ENCODE peak calls at places on chromosomes 12 and 14, in ten cellular contexts. J, N, E, I, G, O, B, Y, X and F are unnamed samples. For H3K27me3, the result is how much of the 10 kb centered on the place peaks cover.

GRCh38 chr12:107340920-107341319 is 247.6 kb upstream of the CRY1 start:
- DNase-seq in J (peak), N (no peak), E (no peak), I (no peak), G (no peak), O (no peak), B (no peak), Y (no peak), X (no peak), F (no peak)

GRCh38 chr12:8993827-8994226 is 4.5 kb downstream of the KLRG1 start:
- DNase-seq in J (no peak), N (no peak), E (no peak), I (no peak), G (no peak), O (no peak), B (no peak), Y (no peak), X (no peak), F (no peak)

GRCh38 chr12:5191803-5192538 is 148.3 kb downstream of the KCNA5 start:
- DNase-seq in J (no peak), N (no peak), E (no peak), I (no peak), G (no peak), O (no peak), B (no peak), Y (no peak), X (no peak), F (no peak)

GRCh38 chr12:49622501-49623141 is 740 bp upstream of the PRPF40B start:
- DNase-seq in J (peak), N (no peak), E (no peak), I (no peak), G (peak), O (peak), B (peak), Y (no peak), X (peak), F (peak)

GRCh38 chr12:89370850-89371249 is 18.5 kb upstream of the DUSP6 start:
- DNase-seq in J (no peak), N (no peak), E (no peak), I (peak), G (no peak), O (no peak), B (peak), Y (no peak), X (no peak), F (no peak)

GRCh38 chr12:6264402-6265037 is 46.0 kb upstream of the PLEKHG6 start:
- DNase-seq in J (no peak), N (no peak), E (no peak), I (no peak), G (no peak), O (peak), B (no peak), Y (peak), X (peak), F (no peak)

GRCh38 chr14:23146423-23146910 is 27.4 kb upstream of the CEBPE start:
- DNase-seq in J (no peak), N (no peak), E (no peak), I (no peak), G (no peak), O (no peak), B (no peak), Y (no peak), X (no peak), F (no peak)

GRCh38 chr12:12749433-12749832 is 32.3 kb downstream of the CDKN1B start:
- DNase-seq in J (no peak), N (no peak), E (no peak), I (no peak), G (no peak), O (no peak), B (no peak), Y (no peak), X (peak), F (no peak)

GRCh38 chr12:108468149-108468968 is 46.7 kb upstream of the FICD start:
- DNase-seq in J (no peak), N (no peak), E (no peak), I (peak), G (no peak), O (no peak), B (peak), Y (no peak), X (no peak), F (no peak)

GRCh38 chr14:78593949-78594348 is 423.8 kb downstream of the NRXN3 start:
- DNase-seq in J (peak), N (no peak), E (no peak), I (no peak), G (no peak), O (no peak), B (no peak), Y (no peak), X (no peak), F (no peak)

GRCh38 chr12:54394281-54394719 is 9.8 kb upstream of the ZNF385A start:
- DNase-seq in J (no peak), N (no peak), E (no peak), I (peak), G (no peak), O (peak), B (peak), Y (no peak), X (peak), F (no peak)

GRCh38 chr12:55728185-55728931 is 451 bp downstream of the CD63 start:
- DNase-seq in J (peak), N (peak), E (no peak), I (peak), G (no peak), O (peak), B (peak), Y (peak), X (peak), F (no peak)

GRCh38 chr12:916240-916639 is 33.3 kb downstream of the RAD52 start:
- DNase-seq in J (peak), N (peak), E (no peak), I (no peak), G (peak), O (no peak), B (no peak), Y (no peak), X (peak), F (no peak)

GRCh38 chr14:94571395-94571794 is 9.8 kb upstream of the SERPINA5 start:
- DNase-seq in J (no peak), N (peak), E (no peak), I (peak), G (no peak), O (no peak), B (no peak), Y (no peak), X (no peak), F (no peak)

GRCh38 chr14:66709292-66709691 is 201.3 kb downstream of the GPHN start:
- DNase-seq in J (no peak), N (no peak), E (no peak), I (peak), G (no peak), O (no peak), B (peak), Y (no peak), X (no peak), F (no peak)

GRCh38 chr12:20624718-20625117 is 70.4 kb upstream of the SLCO1C1 start:
- DNase-seq in J (no peak), N (no peak), E (no peak), I (peak), G (no peak), O (no peak), B (no peak), Y (no peak), X (no peak), F (no peak)

GRCh38 chr14:22003471-22003870 is 329.9 kb upstream of the OR4E1 start:
- DNase-seq in J (peak), N (no peak), E (no peak), I (no peak), G (no peak), O (no peak), B (no peak), Y (no peak), X (no peak), F (peak)

GRCh38 chr14:21868442-21869046 is 194.9 kb upstream of the OR4E1 start:
- DNase-seq in J (no peak), N (no peak), E (peak), I (peak), G (peak), O (peak), B (peak), Y (no peak), X (peak), F (peak)

GRCh38 chr14:22598099-22598895 is at the start of gene ABHD4:
- DNase-seq in J (peak), N (peak), E (no peak), I (peak), G (peak), O (peak), B (peak), Y (peak), X (peak), F (peak)

GRCh38 chr12:85138833-85139232 is 102.7 kb downstream of the LRRIQ1 start:
- DNase-seq in J (no peak), N (no peak), E (no peak), I (no peak), G (no peak), O (no peak), B (peak), Y (no peak), X (no peak), F (no peak)

GRCh38 chr14:67573268-67574010 is 26.6 kb downstream of the PIGH start:
- DNase-seq in J (no peak), N (no peak), E (no peak), I (no peak), G (no peak), O (no peak), B (no peak), Y (peak), X (no peak), F (no peak)

GRCh38 chr14:53278602-53279506 is 125.7 kb upstream of the DDHD1 start:
- DNase-seq in J (no peak), N (no peak), E (no peak), I (peak), G (no peak), O (no peak), B (peak), Y (no peak), X (no peak), F (no peak)

GRCh38 chr14:49691031-49691430 is 1.9 kb upstream of the KLHDC1 start:
- DNase-seq in J (no peak), N (no peak), E (no peak), I (no peak), G (no peak), O (no peak), B (no peak), Y (no peak), X (no peak), F (no peak)

GRCh38 chr12:14834502-14834901 is 8.8 kb downstream of the ART4 start:
- DNase-seq in J (no peak), N (no peak), E (no peak), I (no peak), G (no peak), O (no peak), B (no peak), Y (no peak), X (no peak), F (no peak)

GRCh38 chr12:101050631-101051030 is 159.4 kb downstream of the SLC5A8 start:
- DNase-seq in J (no peak), N (no peak), E (no peak), I (peak), G (no peak), O (no peak), B (no peak), Y (no peak), X (no peak), F (no peak)

GRCh38 chr12:67326637-67327036 is 57.5 kb downstream of the CAND1 start:
- DNase-seq in J (no peak), N (no peak), E (no peak), I (no peak), G (no peak), O (no peak), B (no peak), Y (no peak), X (no peak), F (no peak)

GRCh38 chr12:23834076-23834475 is 115.4 kb downstream of the SOX5 start:
- DNase-seq in J (no peak), N (no peak), E (no peak), I (peak), G (no peak), O (no peak), B (no peak), Y (no peak), X (no peak), F (no peak)

GRCh38 chr12:29698756-29699155 is 85.0 kb downstream of the TMTC1 start:
- DNase-seq in J (no peak), N (no peak), E (no peak), I (no peak), G (no peak), O (no peak), B (no peak), Y (no peak), X (no peak), F (no peak)

GRCh38 chr12:124675881-124676688 is 108.7 kb upstream of the NCOR2 start:
- DNase-seq in J (peak), N (no peak), E (no peak), I (peak), G (no peak), O (no peak), B (no peak), Y (no peak), X (no peak), F (no peak)

GRCh38 chr12:43891856-43892574 is 56.1 kb downstream of the TMEM117 start:
- DNase-seq in J (no peak), N (no peak), E (no peak), I (no peak), G (no peak), O (no peak), B (peak), Y (no peak), X (no peak), F (no peak)

GRCh38 chr14:29724991-29725390 is 202.7 kb downstream of the PRKD1 start:
- DNase-seq in J (no peak), N (no peak), E (no peak), I (peak), G (no peak), O (no peak), B (no peak), Y (no peak), X (no peak), F (no peak)

GRCh38 chr12:58314610-58315009 is 373.2 kb downstream of the ATP23 start:
- DNase-seq in J (no peak), N (no peak), E (no peak), I (peak), G (no peak), O (no peak), B (peak), Y (no peak), X (no peak), F (no peak)

GRCh38 chr12:103590271-103590670 is 3.2 kb downstream of the STAB2 start:
- DNase-seq in J (no peak), N (no peak), E (no peak), I (no peak), G (no peak), O (no peak), B (no peak), Y (no peak), X (no peak), F (no peak)

DNA sequence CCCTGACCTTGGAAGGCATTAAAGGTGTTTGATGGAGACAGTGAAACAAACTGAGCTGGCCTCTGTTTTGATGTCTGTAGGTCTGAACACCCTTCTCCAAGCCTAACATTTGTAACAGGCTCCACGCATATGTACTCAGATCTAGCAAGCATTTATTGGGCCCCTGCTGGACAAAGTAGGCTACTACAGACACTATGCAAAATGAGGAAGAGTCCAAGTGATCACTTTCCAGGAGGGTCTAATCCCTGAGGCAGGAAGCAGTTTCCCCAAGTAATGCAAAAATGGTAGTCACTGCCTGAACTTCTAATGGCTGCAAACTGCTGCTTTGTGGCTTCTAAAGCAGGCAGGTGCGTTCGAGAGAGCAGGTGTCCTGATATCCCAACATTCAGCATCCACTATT is 405.8 kb downstream of the MED13L start:
- DNase-seq in J (no peak), N (no peak), E (peak), I (peak), G (no peak), O (no peak), B (no peak), Y (no peak), X (peak), F (no peak)
- TF ChIP-seq CTCF in J (peak), N (peak), E (peak), I (peak), G (peak), O (peak), B (peak), Y (peak), X (peak), F (no peak)

DNA sequence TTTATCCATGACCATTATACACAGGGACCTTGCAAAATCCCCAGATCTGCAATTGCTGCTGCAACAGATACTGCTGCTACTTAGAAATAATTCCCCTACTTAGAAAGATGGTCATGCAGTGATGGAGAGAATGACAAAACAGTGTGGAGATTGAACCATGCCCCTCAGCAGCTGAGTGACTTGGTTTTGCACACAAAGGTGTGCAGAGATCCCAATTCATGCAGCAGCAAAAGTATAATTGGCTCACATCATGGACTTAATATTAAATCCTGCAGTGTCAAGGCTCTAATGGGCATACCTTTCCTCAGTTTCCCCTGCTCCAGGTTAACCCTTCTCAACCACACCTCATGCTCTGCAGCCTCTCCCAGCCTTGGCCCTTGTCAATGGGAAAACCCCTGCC is 3.0 kb upstream of the KRT78 start:
- DNase-seq in J (no peak), N (no peak), E (no peak), I (no peak), G (no peak), O (no peak), B (no peak), Y (no peak), X (no peak), F (no peak)
- H3K27me3 ChIP-seq in J (under half), N (half or more), E (under half), I (under half), G (under half), O (under half), B (under half), Y (under half), X (under half), F (under half)

GRCh38 chr14:76948213-76948947 is 80.1 kb downstream of the IRF2BPL start:
- DNase-seq in J (no peak), N (no peak), E (no peak), I (no peak), G (no peak), O (peak), B (no peak), Y (peak), X (peak), F (no peak)
- H3K4me3 ChIP-seq in J (no peak), N (no peak), E (no peak), I (no peak), G (no peak), O (no peak), B (no peak), Y (no peak), X (no peak), F (no peak)

GRCh38 chr12:2890388-2891239 is at the start of gene TULP3:
- DNase-seq in J (peak), N (peak), E (peak), I (peak), G (peak), O (peak), B (peak), Y (peak), X (peak), F (peak)
- TF ChIP-seq CTCF in J (no peak), N (peak), E (no peak), I (peak), G (no peak), O (no peak), B (peak), Y (peak), X (no peak), F (no peak)

GRCh38 chr14:99756796-99757195 is 36.4 kb upstream of the EML1 start:
- DNase-seq in J (peak), N (no peak), E (no peak), I (no peak), G (no peak), O (no peak), B (no peak), Y (peak), X (no peak), F (no peak)

GRCh38 chr14:99754141-99755067 is 38.8 kb upstream of the EML1 start:
- DNase-seq in J (peak), N (peak), E (no peak), I (no peak), G (no peak), O (no peak), B (peak), Y (peak), X (no peak), F (no peak)

GRCh38 chr14:99757331-99758070 is 35.7 kb upstream of the EML1 start:
- DNase-seq in J (no peak), N (no peak), E (peak), I (peak), G (no peak), O (no peak), B (peak), Y (peak), X (no peak), F (no peak)

GRCh38 chr14:99755068-99755405 is 38.2 kb upstream of the EML1 start:
- DNase-seq in J (peak), N (no peak), E (no peak), I (no peak), G (no peak), O (no peak), B (no peak), Y (peak), X (no peak), F (no peak)

DNA sequence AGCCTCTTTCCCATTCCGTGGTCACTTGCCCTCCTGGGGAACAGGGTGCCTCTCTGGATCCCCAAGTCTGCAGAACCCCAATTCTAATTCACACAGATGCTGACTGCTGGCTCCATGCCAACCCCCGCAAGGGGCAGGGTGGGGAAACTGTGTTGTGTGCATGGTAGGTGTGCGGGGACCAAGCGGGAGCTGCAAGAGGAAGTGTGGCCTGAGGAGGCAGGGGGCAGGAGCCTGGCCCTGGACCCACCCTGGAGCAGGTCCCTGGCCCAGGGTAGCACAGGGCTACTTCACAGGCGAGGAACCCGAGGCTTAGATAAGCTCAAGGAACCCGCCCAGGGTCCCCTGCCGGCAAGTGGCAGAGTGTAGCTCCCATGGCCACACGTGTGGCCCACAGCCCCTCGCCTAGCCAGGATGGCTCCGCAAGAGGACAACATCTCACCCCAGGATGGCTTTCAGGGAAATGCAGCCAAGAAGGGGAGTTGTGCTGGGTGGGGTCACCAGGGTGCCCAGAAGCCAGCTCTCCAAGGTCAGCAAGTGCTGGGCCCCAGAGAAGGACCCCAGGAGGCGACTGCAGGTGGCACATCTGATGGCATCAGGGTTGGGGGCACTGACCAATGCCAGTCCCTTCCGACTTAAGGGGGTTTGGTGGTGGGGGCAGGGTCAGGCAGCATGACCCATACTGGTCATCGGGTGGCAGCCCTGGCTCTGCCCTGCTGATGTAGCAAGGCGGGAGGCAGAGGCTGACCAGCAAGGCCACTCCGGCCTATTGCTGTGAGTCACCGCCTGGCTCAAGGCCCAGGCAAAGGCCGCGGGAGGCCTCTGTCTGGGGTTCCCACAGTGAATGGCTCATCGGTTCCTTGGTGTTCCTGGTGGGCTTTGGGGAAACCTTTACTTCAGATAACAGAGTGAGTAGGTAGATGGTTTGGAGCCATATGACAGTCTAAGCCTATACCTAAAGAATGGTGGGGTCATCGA is 37.3 kb upstream of the EML1 start:
- DNase-seq in J (peak), N (peak), E (peak), I (peak), G (no peak), O (peak), B (peak), Y (peak), X (peak), F (no peak)
- H3K27me3 ChIP-seq in J (under half), N (under half), E (under half), I (under half), G (under half), O (under half), B (under half), Y (under half), X (under half), F (under half)